ENCODE peak calls at places on chromosomes 12 and 14, in five cellular contexts. R is A549, A is GM23338, C is GM12878, H is HepG2. Z is an unnamed sample.
A peak's percentile ranks its signal among the peaks of the same experiment; 100 is the strongest.

GRCh38 chr12:31645944-31646343 is 13.5 kb upstream of the ETFBKMT start:
- DNase-seq in R (no peak), A (no peak), C (no peak), H (no peak), Z (no peak)

GRCh38 chr12:104433061-104433460 is 23.7 kb upstream of the CHST11 start:
- DNase-seq in R (no peak), A (no peak), C (no peak), H (no peak), Z (no peak)

GRCh38 chr14:57212919-57213318 is 55.8 kb downstream of the EXOC5 start:
- DNase-seq in R (no peak), A (no peak), C (no peak), H (no peak), Z (no peak)

GRCh38 chr12:12913626-12914388 is 22.4 kb downstream of the GPRC5A start:
- DNase-seq in R (no peak), A (no peak), C (no peak), H (no peak), Z (no peak)

GRCh38 chr14:92586001-92586947 is 72.7 kb downstream of the RIN3 start:
- DNase-seq in R (no peak), A (no peak), C (peak; percentile 76), H (no peak), Z (no peak)

GRCh38 chr14:52175982-52176502 is 91.5 kb upstream of the PTGDR start:
- DNase-seq in R (no peak), A (no peak), C (peak; percentile 23), H (no peak), Z (no peak)

GRCh38 chr14:55432628-55433027 is 7.8 kb downstream of the TBPL2 start:
- DNase-seq in R (no peak), A (no peak), C (no peak), H (no peak), Z (no peak)

GRCh38 chr14:94180655-94181271 is 6.6 kb downstream of the PPP4R4 start:
- DNase-seq in R (peak; percentile 18), A (peak; percentile 71), C (peak; percentile 20), H (peak; percentile 67), Z (peak; percentile 29)

GRCh38 chr12:132502149-132502881 is 12.4 kb downstream of the FBRSL1 start:
- DNase-seq in R (no peak), A (peak; percentile 78), C (no peak), H (no peak), Z (peak; percentile 74)

GRCh38 chr12:124715121-124715990 is 147.9 kb upstream of the NCOR2 start:
- DNase-seq in R (no peak), A (no peak), C (no peak), H (no peak), Z (peak; percentile 39)

GRCh38 chr12:4228122-4228580 is 45.4 kb upstream of the CCND2 start:
- DNase-seq in R (no peak), A (peak; percentile 91), C (no peak), H (no peak), Z (no peak)

GRCh38 chr14:89755816-89756215 is 198.7 kb downstream of the EFCAB11 start:
- DNase-seq in R (no peak), A (no peak), C (no peak), H (no peak), Z (no peak)

GRCh38 chr12:27644446-27644845 is 51.8 kb upstream of the REP15 start:
- DNase-seq in R (no peak), A (no peak), C (no peak), H (no peak), Z (no peak)

GRCh38 chr14:58752782-58753181 is 115.0 kb downstream of the DACT1 start:
- DNase-seq in R (peak; percentile 21), A (no peak), C (no peak), H (peak; percentile 18), Z (no peak)

GRCh38 chr12:126093911-126094310 is 1028.7 kb downstream of the AACS start:
- DNase-seq in R (no peak), A (peak; percentile 54), C (no peak), H (no peak), Z (peak; percentile 30)

GRCh38 chr14:98578204-98578603 is 693.8 kb downstream of the BCL11B start:
- DNase-seq in R (no peak), A (no peak), C (no peak), H (no peak), Z (no peak)

GRCh38 chr14:68940614-68941185 is 38.4 kb downstream of the ACTN1 start:
- DNase-seq in R (no peak), A (no peak), C (no peak), H (no peak), Z (no peak)
- TF ChIP-seq JUNB in R (no peak), A (no peak), C (no peak), H (no peak), Z (no peak)

DNA sequence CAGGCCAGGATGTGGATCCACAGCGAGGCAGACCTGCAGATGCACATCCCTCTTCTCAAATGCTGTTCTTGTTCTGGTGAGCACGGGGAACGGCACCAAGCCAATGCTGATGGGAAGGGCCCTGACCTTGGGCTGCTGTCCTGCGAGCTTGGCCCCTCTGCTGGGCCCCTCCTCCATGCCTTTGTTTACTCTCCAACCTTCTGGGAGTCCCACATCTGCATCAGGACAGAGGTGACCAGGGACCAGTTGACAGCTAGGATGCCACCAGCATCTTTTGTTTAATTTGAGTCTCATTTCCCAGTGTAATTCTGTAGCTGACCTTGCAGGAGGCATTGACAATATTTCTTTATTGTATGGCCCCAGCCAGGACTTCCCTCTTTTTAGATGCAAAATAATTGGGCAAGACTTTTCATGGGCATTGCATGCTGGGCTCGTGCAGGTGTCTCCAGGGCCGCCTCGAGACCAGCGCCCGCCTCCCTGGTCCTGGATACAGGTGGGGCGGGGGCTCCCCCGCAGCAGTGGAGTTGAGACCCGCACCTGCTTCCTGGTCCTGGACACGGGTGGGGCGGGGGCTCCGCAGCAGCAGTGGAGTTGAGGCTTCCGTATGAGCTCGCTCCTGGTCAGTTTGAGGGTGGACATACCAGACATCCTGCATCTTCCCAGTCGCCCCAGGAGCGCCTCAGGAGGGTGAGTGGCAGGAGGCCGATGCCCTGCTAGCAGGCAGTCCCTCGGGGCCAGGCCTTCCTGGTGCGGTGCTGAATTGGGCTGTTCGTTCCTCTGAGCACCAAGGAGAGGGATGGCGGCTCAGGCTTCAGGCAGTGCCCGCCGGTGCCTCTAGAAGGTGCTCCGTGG is 11.4 kb downstream of the PACS2 start:
- DNase-seq in R (no peak), A (no peak), C (no peak), H (no peak), Z (no peak)
- TF ChIP-seq JUNB in R (no peak), A (no peak), C (no peak), H (no peak), Z (no peak)

GRCh38 chr12:7915911-7916403 is 20.0 kb downstream of the SLC2A3 start:
- DNase-seq in R (no peak), A (peak; percentile 62), C (no peak), H (no peak), Z (no peak)
- TF ChIP-seq JUNB in R (no peak), A (no peak), C (no peak), H (no peak), Z (no peak)

DNA sequence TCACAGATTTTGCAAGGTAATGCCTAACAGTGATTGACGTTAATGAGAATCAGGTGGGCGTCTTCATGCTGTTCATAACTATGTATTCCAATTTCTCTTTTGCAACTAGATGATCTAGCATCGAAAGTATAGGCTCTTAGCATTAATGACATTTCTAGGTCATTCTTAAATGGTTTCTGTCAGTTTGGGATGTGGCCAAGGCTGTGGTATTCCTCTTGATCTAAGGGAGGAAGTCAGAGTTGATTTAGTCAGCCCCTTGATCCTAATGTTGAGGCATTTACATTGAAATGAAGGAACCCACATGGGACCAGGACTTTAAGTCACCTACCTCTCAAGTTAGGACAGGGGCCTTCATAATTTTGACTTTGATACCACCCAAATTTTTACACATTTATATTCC is 448.1 kb downstream of the NPAS3 start:
- DNase-seq in R (no peak), A (no peak), C (no peak), H (no peak), Z (no peak)
- TF ChIP-seq JUNB in R (no peak), A (no peak), C (no peak), H (no peak), Z (no peak)

GRCh38 chr14:88030079-88030478 is 25.1 kb downstream of the GPR65 start:
- DNase-seq in R (no peak), A (no peak), C (no peak), H (no peak), Z (no peak)

GRCh38 chr14:88032373-88032772 is 27.4 kb downstream of the GPR65 start:
- DNase-seq in R (no peak), A (no peak), C (no peak), H (no peak), Z (no peak)

GRCh38 chr14:88030892-88031291 is 26.0 kb downstream of the GPR65 start:
- DNase-seq in R (no peak), A (no peak), C (no peak), H (no peak), Z (no peak)

GRCh38 chr14:88026890-88027289 is 22.0 kb downstream of the GPR65 start:
- DNase-seq in R (no peak), A (no peak), C (no peak), H (no peak), Z (no peak)

DNA sequence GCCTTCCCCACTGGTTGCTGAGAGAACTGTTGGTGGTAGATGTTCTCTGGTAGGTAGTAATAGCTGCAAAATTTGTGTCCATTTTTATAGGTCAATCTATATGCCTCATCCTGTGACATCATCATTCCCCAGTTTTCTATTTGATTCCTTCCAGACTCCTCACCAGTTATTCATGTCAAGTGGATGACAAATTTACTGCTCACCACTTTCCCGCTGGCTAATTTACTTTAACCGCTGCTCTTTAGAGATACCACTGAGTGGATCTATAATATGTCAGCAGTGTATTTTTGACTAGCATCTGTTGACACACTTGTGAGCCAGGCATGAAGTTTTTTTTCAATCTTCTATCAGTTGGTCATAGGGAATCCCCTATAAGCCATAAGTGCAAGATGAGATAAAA is 24.6 kb downstream of the GPR65 start:
- DNase-seq in R (no peak), A (no peak), C (no peak), H (no peak), Z (no peak)
- TF ChIP-seq JUNB in R (no peak), A (no peak), C (no peak), H (no peak), Z (no peak)

DNA sequence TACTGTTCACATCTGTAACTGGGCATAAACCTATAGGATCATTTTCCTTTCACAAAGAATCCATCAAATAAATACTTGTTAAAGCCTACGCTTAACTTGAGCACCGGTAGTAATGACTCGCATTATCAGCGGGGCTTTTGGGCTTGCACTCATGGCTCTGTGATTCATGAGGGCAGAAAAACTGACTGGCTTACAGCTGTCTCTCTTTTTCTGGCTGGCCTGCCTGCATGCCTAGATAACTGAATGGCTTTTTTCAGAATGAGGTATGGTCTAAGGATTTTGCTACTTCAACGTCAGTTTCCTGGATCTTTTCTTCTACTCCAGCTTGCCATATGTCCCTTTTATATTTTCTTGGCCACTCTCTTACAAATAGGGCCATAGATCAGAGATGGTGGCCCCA is 531.1 kb downstream of the NRXN3 start:
- DNase-seq in R (no peak), A (no peak), C (no peak), H (no peak), Z (no peak)
- TF ChIP-seq JUNB in R (no peak), A (no peak), C (no peak), H (no peak), Z (no peak)

DNA sequence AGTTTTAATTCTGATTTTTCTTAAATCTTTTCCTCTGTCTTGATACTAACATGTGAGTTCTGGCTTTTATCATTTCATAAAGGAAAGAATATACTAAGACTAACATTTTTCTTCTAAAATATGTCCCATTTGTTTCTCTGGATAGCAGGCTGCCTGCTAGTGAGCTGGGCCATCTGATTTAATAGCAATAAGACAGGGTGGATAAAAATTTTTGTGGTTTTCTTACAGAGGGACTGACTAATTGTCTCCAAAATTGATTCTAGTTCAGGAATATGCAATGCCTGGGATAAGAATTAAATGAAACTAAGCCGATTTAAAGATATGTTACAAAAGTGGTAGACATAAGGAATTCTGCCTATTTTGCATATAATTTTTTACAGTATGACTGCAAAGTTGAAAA is 252.9 kb upstream of the NAV3 start:
- DNase-seq in R (no peak), A (no peak), C (no peak), H (no peak), Z (no peak)
- TF ChIP-seq JUNB in R (no peak), A (no peak), C (no peak), H (no peak), Z (no peak)